ENCODE peak calls at places on chromosomes 4 and X, in seven cellular contexts. C is AG20443; P is cerebellar nuclear complex; F is glutamatergic neuron; V is foreskin fibroblast; B is activated CD4-positive, alpha-beta T cell treated with anti-CD3 and anti-CD28 coated beads, Interleukin-2, amount 50 U/mL, for 48 hours; A is kidney epithelial cell. Z is an unnamed sample.
A peak's percentile ranks its signal among the peaks of the same experiment; 100 is the strongest.

GRCh38 chr4:117331817-117332216 is 246.4 kb upstream of the TRAM1L1 start:
- DNase-seq in C (no peak), P (no peak), A (no peak), F (no peak), B (no peak), V (no peak), Z (no peak)

GRCh38 chr4:108172780-108173598 is 4.3 kb upstream of the LEF1 start:
- DNase-seq in P (no peak), B (peak; percentile 70), C (peak; percentile 63), F (peak; percentile 42), V (peak; percentile 35), A (no peak), Z (no peak)

GRCh38 chrX:16386126-16386525 is 218.8 kb downstream of the MAGEB17 start:
- DNase-seq in A (no peak), V (no peak), F (no peak), C (no peak), P (no peak), B (no peak), Z (no peak)

GRCh38 chr4:31674313-31674947 is 954.3 kb downstream of the PCDH7 start:
- DNase-seq in A (no peak), B (no peak), V (no peak), C (peak; percentile 22), P (no peak), F (no peak), Z (no peak)

GRCh38 chr4:11592276-11592675 is 163.6 kb upstream of the HS3ST1 start:
- DNase-seq in F (no peak), C (no peak), V (no peak), B (no peak), A (no peak), P (no peak), Z (no peak)

GRCh38 chr4:133143775-133144430 is 5.2 kb upstream of the PCDH10 start:
- DNase-seq in V (no peak), B (no peak), F (no peak), C (no peak), A (no peak), P (no peak), Z (no peak)

GRCh38 chr4:107255596-107255995 is 219.5 kb upstream of the DKK2 start:
- DNase-seq in F (no peak), B (no peak), A (no peak), C (no peak), P (no peak), V (no peak), Z (no peak)

GRCh38 chr4:75830906-75831305 is 71.3 kb downstream of the PPEF2 start:
- DNase-seq in C (no peak), V (no peak), F (no peak), B (no peak), A (no peak), P (no peak), Z (no peak)

GRCh38 chrX:30620980-30621716 is 32.1 kb upstream of the GK start:
- DNase-seq in C (peak; percentile 86), V (peak; percentile 65), B (no peak), F (no peak), P (no peak), A (peak; percentile 53), Z (no peak)

GRCh38 chrX:119870626-119871131 is 854 bp downstream of the RNF113A start:
- DNase-seq in C (peak; percentile 31), P (no peak), F (peak; percentile 23), V (no peak), A (no peak), B (peak; percentile 19), Z (no peak)

GRCh38 chr4:146486565-146486964 is 35.2 kb downstream of the SLC10A7 start:
- DNase-seq in F (no peak), C (no peak), B (no peak), P (no peak), A (no peak), V (no peak), Z (no peak)